ENCODE peak calls at places on chromosome 3, in five cellular contexts. J is NB4, X is fibroblast of pulmonary artery, Q is AG10803, V is astrocyte. C is an unnamed sample.

GRCh38 chr3:66504761-66505641 is 4.2 kb upstream of the LRIG1 start:
- DNase-seq in J (no peak), X (no peak), Q (no peak), V (no peak), C (no peak)

GRCh38 chr3:177658354-177658753 is 461.1 kb upstream of the TBL1XR1 start:
- DNase-seq in J (no peak), X (no peak), Q (no peak), V (no peak), C (no peak)

GRCh38 chr3:108486910-108487309 is 23.5 kb downstream of the MYH15 start:
- DNase-seq in J (no peak), X (peak; percentile 68), Q (peak; percentile 22), V (peak; percentile 48), C (peak; percentile 59)

GRCh38 chr3:143608966-143609365 is 239.3 kb downstream of the SLC9A9 start:
- DNase-seq in J (no peak), X (peak; percentile 83), Q (peak; percentile 30), V (no peak), C (no peak)

GRCh38 chr3:21893250-21893649 is 142.2 kb upstream of the ZNF385D start:
- DNase-seq in J (no peak), X (peak; percentile 36), Q (peak; percentile 47), V (peak; percentile 59), C (peak; percentile 34)

GRCh38 chr3:171879472-171879871 is 36.3 kb downstream of the TMEM212 start:
- DNase-seq in J (no peak), X (no peak), Q (no peak), V (no peak), C (no peak)

GRCh38 chr3:29281265-29282228 is 676 bp downstream of the RBMS3 start:
- DNase-seq in J (no peak), X (peak; percentile 74), Q (peak; percentile 45), V (peak; percentile 55), C (no peak)

GRCh38 chr3:145197051-145197562 is 963.9 kb downstream of the PLOD2 start:
- DNase-seq in J (no peak), X (no peak), Q (no peak), V (no peak), C (no peak)

GRCh38 chr3:69869643-69870042 is 129.9 kb upstream of the SAMMSON start:
- DNase-seq in J (peak; percentile 0), X (peak; percentile 4), Q (no peak), V (peak; percentile 50), C (no peak)

GRCh38 chr3:99396651-99397050 is 241.7 kb upstream of the COL8A1 start:
- DNase-seq in J (no peak), X (no peak), Q (peak; percentile 78), V (peak; percentile 44), C (no peak)

GRCh38 chr3:72176537-72177041 is 391.6 kb upstream of the PROK2 start:
- DNase-seq in J (no peak), X (no peak), Q (no peak), V (no peak), C (no peak)

GRCh38 chr3:191328383-191328962 is 721 bp upstream of the CCDC50 start:
- DNase-seq in J (no peak), X (no peak), Q (no peak), V (peak; percentile 46), C (no peak)

GRCh38 chr3:40086890-40087884 is 222.3 kb upstream of the EIF1B start:
- DNase-seq in J (no peak), X (no peak), Q (peak; percentile 72), V (no peak), C (no peak)

GRCh38 chr3:74845086-74845485 is 230.6 kb upstream of the CNTN3 start:
- DNase-seq in J (no peak), X (no peak), Q (peak; percentile 17), V (no peak), C (no peak)

GRCh38 chr3:121976727-121977126 is 45.3 kb downstream of the ILDR1 start:
- DNase-seq in J (no peak), X (no peak), Q (no peak), V (no peak), C (no peak)

GRCh38 chr3:121974601-121975111 is 47.4 kb downstream of the ILDR1 start:
- DNase-seq in J (no peak), X (no peak), Q (no peak), V (peak; percentile 22), C (no peak)

GRCh38 chr3:121979734-121980449 is 42.2 kb downstream of the ILDR1 start:
- DNase-seq in J (no peak), X (no peak), Q (no peak), V (no peak), C (no peak)

GRCh38 chr3:121979246-121979645 is 42.8 kb downstream of the ILDR1 start:
- DNase-seq in J (no peak), X (no peak), Q (no peak), V (no peak), C (no peak)

GRCh38 chr3:121975702-121976302 is 46.2 kb downstream of the ILDR1 start:
- DNase-seq in J (no peak), X (no peak), Q (no peak), V (no peak), C (no peak)
- TF ChIP-seq CTCF in J (no peak), X (no peak), Q (no peak), V (no peak), C (no peak)

GRCh38 chr3:128567705-128568356 is 74.8 kb upstream of the GATA2 start:
- DNase-seq in J (no peak), X (no peak), Q (no peak), V (no peak), C (no peak)
- H3K4me3 ChIP-seq in J (no peak overlapping the region), X (no peak overlapping the region), Q (no peak overlapping the region), V (no peak overlapping the region), C (no peak overlapping the region)

GRCh38 chr3:62531494-62531893 is 158.1 kb upstream of the FEZF2 start:
- DNase-seq in J (no peak), X (no peak), Q (no peak), V (no peak), C (no peak)
- TF ChIP-seq CTCF in J (no peak), X (no peak), Q (no peak), V (no peak), C (no peak)

GRCh38 chr3:11001020-11001657 is 8.6 kb downstream of the SLC6A1 start:
- DNase-seq in J (peak; percentile 35), X (peak; percentile 16), Q (no peak), V (no peak), C (no peak)
- H3K4me3 ChIP-seq in J (no peak overlapping the region), X (no peak overlapping the region), Q (no peak overlapping the region), V (no peak overlapping the region), C (no peak overlapping the region)

DNA sequence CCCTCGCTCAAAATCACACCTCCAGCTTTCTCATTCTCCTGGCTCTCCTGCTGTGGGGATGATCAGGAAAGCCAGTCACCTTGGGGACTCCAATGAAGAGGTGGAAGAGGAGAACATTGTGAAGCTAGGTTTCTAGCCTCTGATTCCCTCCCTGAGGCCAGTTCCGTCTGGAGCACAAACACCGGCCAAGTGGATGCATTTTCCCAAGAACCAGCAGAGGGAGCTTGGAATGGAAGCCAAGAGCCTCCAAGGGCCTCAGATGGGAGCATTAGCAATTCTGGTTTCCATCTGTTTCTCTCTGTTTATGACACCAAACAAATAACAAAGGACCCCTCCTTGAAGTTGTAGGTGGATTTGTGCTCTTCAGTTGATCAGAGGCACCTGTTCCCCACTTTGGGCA is 40.6 kb upstream of the NMNAT3 start:
- DNase-seq in J (no peak), X (peak; percentile 15), Q (peak; percentile 35), V (peak; percentile 25), C (peak; percentile 12)
- TF ChIP-seq CTCF in J (peak; percentile 9), X (peak; percentile 30), Q (peak; percentile 65), V (peak; percentile 71), C (peak; percentile 85)

DNA sequence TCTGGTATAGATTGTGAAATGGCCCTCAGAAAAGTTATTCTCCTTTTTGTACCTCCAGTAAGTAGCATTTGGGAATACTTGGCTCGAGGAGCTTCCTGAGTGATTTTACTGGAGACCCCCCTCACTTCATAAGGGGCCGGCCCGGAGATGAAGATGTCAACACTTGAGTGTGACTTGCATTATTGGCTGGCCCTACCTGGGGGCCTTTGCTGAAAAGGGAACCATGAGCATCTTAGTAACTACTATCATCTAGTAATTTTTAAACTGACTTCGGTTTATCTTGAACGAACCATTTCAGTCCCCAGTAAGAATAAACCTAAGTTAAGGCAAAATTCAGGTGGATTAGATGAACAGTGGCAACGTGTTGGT is 1.3 kb downstream of the FAIM start:
- DNase-seq in J (no peak), X (no peak), Q (no peak), V (no peak), C (no peak)
- H3K4me3 ChIP-seq in J (peak overlapping the region; percentile 68), X (no peak overlapping the region), Q (peak overlapping the region; percentile 76), V (peak overlapping the region; percentile 83), C (no peak overlapping the region)

GRCh38 chr3:126266850-126267168 is 86.4 kb upstream of the ALDH1L1 start:
- DNase-seq in J (no peak), X (no peak), Q (no peak), V (no peak), C (no peak)
- TF ChIP-seq CTCF in J (no peak), X (no peak), Q (no peak), V (no peak), C (no peak)

DNA sequence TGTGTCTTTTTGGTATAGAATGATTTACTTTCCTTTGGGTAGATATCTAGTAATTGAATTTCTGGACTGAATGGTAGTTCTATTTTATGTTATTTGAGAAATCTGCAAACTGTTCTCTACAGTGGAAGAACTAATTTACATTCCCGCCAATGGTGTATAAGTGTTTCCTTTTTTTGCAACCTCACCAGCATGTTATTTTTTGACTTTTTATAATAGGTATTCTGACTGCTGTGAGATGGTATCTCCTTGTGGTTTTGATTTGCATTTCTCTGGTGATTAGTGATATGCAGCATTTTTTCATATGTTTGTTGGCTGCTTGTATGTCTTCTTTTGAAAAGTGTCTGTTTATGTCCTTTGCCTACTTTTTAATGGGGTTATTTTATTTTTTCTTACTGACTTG is 607.2 kb downstream of the OTOL1 start:
- DNase-seq in J (no peak), X (no peak), Q (no peak), V (no peak), C (no peak)
- H3K4me3 ChIP-seq in J (no peak overlapping the region), X (no peak overlapping the region), Q (no peak overlapping the region), V (no peak overlapping the region), C (no peak overlapping the region)